ENCODE peak calls at places on chromosomes 6 and 20, in six cellular contexts. I, D, M, Z, W and K are unnamed samples. For H3K36me3 and H3K4me1, the result is how much of the 10 kb centered on the place peaks cover.

GRCh38 chr20:25280051-25280573 is 32.2 kb downstream of the PYGB start:
- DNase-seq in I (no peak), D (no peak), M (no peak), Z (no peak), W (no peak), K (peak)

GRCh38 chr20:6837730-6838129 is 70.2 kb downstream of the BMP2 start:
- DNase-seq in I (no peak), D (no peak), M (no peak), Z (no peak), W (no peak), K (no peak)

GRCh38 chr20:49647509-49647908 is 66.2 kb downstream of the B4GALT5 start:
- DNase-seq in I (no peak), D (no peak), M (no peak), Z (no peak), W (peak), K (no peak)

GRCh38 chr6:16420715-16421461 is 182.5 kb downstream of the GMPR start:
- DNase-seq in I (no peak), D (no peak), M (peak), Z (peak), W (peak), K (no peak)

GRCh38 chr6:47203968-47204611 is 105.6 kb downstream of the TNFRSF21 start:
- DNase-seq in I (no peak), D (no peak), M (no peak), Z (no peak), W (no peak), K (no peak)

GRCh38 chr20:15703171-15703911 is 869.9 kb downstream of the KIF16B start:
- DNase-seq in I (no peak), D (no peak), M (peak), Z (no peak), W (peak), K (no peak)

GRCh38 chr6:144953552-144954240 is 668.6 kb downstream of the UTRN start:
- DNase-seq in I (peak), D (no peak), M (no peak), Z (no peak), W (peak), K (no peak)

GRCh38 chr6:10463040-10463439 is 48.2 kb upstream of the TFAP2A start:
- DNase-seq in I (no peak), D (no peak), M (no peak), Z (no peak), W (no peak), K (no peak)

GRCh38 chr6:141677598-141678211 is 455.0 kb upstream of the GJE1 start:
- DNase-seq in I (peak), D (no peak), M (peak), Z (peak), W (peak), K (peak)

GRCh38 chr6:47206626-47207025 is 103.1 kb downstream of the TNFRSF21 start:
- DNase-seq in I (no peak), D (no peak), M (no peak), Z (no peak), W (no peak), K (no peak)

GRCh38 chr6:132830236-132830799 is 15.9 kb downstream of the RPS12 start:
- DNase-seq in I (no peak), D (no peak), M (peak), Z (no peak), W (peak), K (no peak)

GRCh38 chr6:40210628-40211056 is 276.4 kb upstream of the MOCS1 start:
- DNase-seq in I (no peak), D (no peak), M (no peak), Z (no peak), W (no peak), K (no peak)

GRCh38 chr6:169324661-169325459 is 71.2 kb upstream of the THBS2 start:
- DNase-seq in I (no peak), D (no peak), M (no peak), Z (no peak), W (peak), K (no peak)

GRCh38 chr20:39839406-39840119 is 849.5 kb downstream of the MAFB start:
- DNase-seq in I (no peak), D (no peak), M (no peak), Z (no peak), W (no peak), K (no peak)

GRCh38 chr20:1533059-1533458 is 24.4 kb downstream of the SIRPD start:
- DNase-seq in I (no peak), D (no peak), M (no peak), Z (peak), W (peak), K (no peak)

GRCh38 chr20:21235713-21236445 is 67.3 kb upstream of the XRN2 start:
- DNase-seq in I (peak), D (peak), M (peak), Z (peak), W (peak), K (peak)

GRCh38 chr20:3802524-3803239 is 6.6 kb downstream of the CDC25B start:
- DNase-seq in I (no peak), D (no peak), M (no peak), Z (no peak), W (no peak), K (no peak)
- H3K36me3 ChIP-seq in I (half or more), D (half or more), M (half or more), Z (half or more), W (under half), K (under half)

DNA sequence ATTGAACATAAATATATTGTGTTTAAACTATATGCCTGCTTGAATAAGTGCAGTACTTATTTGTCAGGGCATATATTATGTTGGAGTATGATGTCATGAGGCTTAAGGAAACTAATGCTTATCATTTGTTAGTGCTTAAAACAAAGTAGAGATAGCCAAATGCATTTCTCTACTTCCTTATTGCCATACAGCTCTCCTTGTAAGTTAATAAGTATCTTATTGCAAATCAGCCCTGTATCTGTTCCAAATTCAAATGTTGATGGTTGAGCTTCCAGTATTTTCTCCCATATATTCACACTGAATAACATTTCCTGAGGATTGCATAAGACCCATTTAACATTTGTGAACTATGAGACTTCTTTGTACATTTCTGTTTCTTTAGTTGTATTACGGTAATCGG is 57.8 kb downstream of the CARMIL1 start:
- DNase-seq in I (no peak), D (no peak), M (peak), Z (no peak), W (peak), K (no peak)
- H3K4me3 ChIP-seq in I (no peak), D (no peak), M (no peak), Z (no peak), W (no peak), K (no peak)

GRCh38 chr6:167842457-167842856 is 15.7 kb downstream of the AFDN start:
- DNase-seq in I (no peak), D (no peak), M (no peak), Z (no peak), W (no peak), K (no peak)

GRCh38 chr6:167841981-167842380 is 15.3 kb downstream of the AFDN start:
- DNase-seq in I (no peak), D (no peak), M (no peak), Z (no peak), W (no peak), K (no peak)

GRCh38 chr6:167845856-167846255 is 19.1 kb downstream of the AFDN start:
- DNase-seq in I (no peak), D (no peak), M (no peak), Z (no peak), W (no peak), K (no peak)

GRCh38 chr6:167840526-167841179 is 13.9 kb downstream of the AFDN start:
- DNase-seq in I (no peak), D (no peak), M (no peak), Z (no peak), W (no peak), K (no peak)

GRCh38 chr6:167843023-167843422 is 16.3 kb downstream of the AFDN start:
- DNase-seq in I (no peak), D (no peak), M (no peak), Z (no peak), W (no peak), K (no peak)
- H3K4me1 ChIP-seq in I (under half), D (under half), M (under half), Z (under half), W (under half), K (half or more)

GRCh38 chr6:152292595-152292994 is 344.6 kb downstream of the SYNE1 start:
- DNase-seq in I (no peak), D (no peak), M (no peak), Z (no peak), W (no peak), K (no peak)
- H3K36me3 ChIP-seq in I (under half), D (under half), M (under half), Z (under half), W (half or more), K (under half)

GRCh38 chr20:45407067-45407745 is 883 bp upstream of the DBNDD2 start:
- DNase-seq in I (no peak), D (no peak), M (peak), Z (no peak), W (peak), K (no peak)

GRCh38 chr20:45409531-45410272 is 1.6 kb downstream of the DBNDD2 start:
- DNase-seq in I (no peak), D (no peak), M (no peak), Z (no peak), W (no peak), K (no peak)

GRCh38 chr20:45406260-45407066 is 1.6 kb upstream of the DBNDD2 start:
- DNase-seq in I (no peak), D (no peak), M (no peak), Z (peak), W (peak), K (peak)

GRCh38 chr20:45408646-45409213 is 641 bp downstream of the DBNDD2 start:
- DNase-seq in I (no peak), D (no peak), M (no peak), Z (no peak), W (no peak), K (no peak)

DNA sequence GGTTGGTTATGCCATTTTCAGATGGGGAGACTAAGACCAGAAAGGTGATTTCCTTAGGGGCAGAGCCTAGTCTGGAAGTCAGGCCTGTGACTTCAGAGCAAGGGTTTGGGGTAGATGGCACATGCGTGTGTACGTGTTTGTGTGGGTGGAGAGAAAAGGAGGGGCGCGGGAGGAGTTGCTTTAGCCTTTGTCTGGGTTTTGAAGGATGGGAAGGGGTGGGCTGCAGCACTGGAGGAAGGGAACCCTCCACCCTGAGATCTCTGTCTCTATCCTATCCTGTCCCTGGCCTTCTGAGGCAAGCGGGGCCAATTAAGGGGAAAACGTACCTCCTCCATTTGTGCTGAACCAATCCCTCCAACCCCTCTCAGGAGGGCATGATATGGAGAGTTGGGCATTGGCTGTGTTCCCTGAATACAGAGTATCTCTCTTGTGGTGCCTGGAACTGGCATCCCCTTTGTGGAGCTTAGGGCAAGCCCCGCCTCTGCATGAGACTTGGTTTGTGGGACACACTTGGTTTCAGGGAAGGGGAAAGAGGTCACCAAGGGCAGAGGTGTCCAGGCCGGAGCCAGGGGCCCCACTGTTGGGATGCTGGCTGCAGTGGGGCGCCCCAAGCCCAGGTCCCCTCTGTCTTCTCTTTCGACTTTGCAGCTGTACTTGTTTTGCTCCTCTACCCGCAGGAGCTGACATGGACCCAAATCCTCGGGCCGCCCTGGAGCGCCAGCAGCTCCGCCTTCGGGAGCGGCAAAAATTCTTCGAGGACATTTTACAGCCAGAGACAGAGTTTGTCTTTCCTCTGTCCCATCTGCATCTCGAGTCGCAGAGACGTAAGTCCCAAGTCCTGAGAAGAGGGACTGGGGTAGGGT is at the start of gene DBNDD2:
- DNase-seq in I (no peak), D (no peak), M (no peak), Z (no peak), W (no peak), K (no peak)
- H3K4me3 ChIP-seq in I (peak), D (peak), M (peak), Z (peak), W (peak), K (peak)

GRCh38 chr6:160138839-160139419 is 17.3 kb downstream of the SLC22A1 start:
- DNase-seq in I (no peak), D (no peak), M (no peak), Z (no peak), W (no peak), K (no peak)

GRCh38 chr6:160137989-160138835 is 16.6 kb downstream of the SLC22A1 start:
- DNase-seq in I (peak), D (peak), M (peak), Z (peak), W (peak), K (no peak)

GRCh38 chr6:160141001-160141726 is 19.5 kb downstream of the SLC22A1 start:
- DNase-seq in I (no peak), D (no peak), M (peak), Z (no peak), W (peak), K (no peak)

GRCh38 chr6:160139420-160139851 is 17.8 kb downstream of the SLC22A1 start:
- DNase-seq in I (no peak), D (no peak), M (peak), Z (no peak), W (peak), K (no peak)

DNA sequence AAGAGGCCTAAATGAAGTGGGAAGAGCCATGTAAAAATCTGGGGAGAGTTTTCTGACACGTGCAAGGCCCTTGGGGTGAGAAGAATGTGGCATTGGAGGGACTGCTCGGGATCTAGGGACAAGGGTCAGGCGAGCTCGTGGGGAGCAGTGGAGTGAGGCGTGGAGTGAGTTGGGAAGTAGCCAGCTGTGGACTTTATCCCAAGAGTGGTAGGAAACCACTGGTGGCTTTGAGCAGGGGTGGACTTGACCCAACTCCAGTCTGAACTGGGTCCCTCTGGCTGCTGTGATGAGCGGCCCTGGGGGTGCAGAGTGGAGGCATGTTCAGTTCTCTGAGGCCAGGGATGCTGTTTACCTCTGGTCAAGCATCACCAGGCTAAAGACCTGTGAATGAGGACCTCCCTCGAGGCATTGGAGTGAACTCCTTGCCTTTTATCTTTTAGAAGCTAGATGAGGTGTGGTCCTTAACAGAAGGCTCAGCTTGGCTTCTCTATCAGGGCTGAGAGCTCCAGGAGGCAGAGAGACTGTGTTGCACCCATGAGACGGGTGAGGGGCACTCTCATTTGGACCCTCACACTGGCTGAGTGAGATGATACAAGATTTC is 20.6 kb downstream of the SLC22A1 start:
- DNase-seq in I (no peak), D (no peak), M (no peak), Z (no peak), W (no peak), K (no peak)
- H3K4me1 ChIP-seq in I (under half), D (under half), M (under half), Z (under half), W (under half), K (under half)

GRCh38 chr6:43588194-43588593 is 12.2 kb downstream of the POLH start:
- DNase-seq in I (no peak), D (no peak), M (no peak), Z (no peak), W (no peak), K (no peak)

GRCh38 chr6:43579171-43579570 is 3.2 kb downstream of the POLH start:
- DNase-seq in I (no peak), D (no peak), M (no peak), Z (no peak), W (peak), K (no peak)

GRCh38 chr6:43582911-43583310 is 6.9 kb downstream of the POLH start:
- DNase-seq in I (no peak), D (no peak), M (no peak), Z (no peak), W (peak), K (no peak)

GRCh38 chr6:43584892-43585570 is 9.0 kb downstream of the POLH start:
- DNase-seq in I (no peak), D (no peak), M (no peak), Z (peak), W (peak), K (no peak)
- H3K36me3 ChIP-seq in I (under half), D (under half), M (under half), Z (under half), W (under half), K (under half)

DNA sequence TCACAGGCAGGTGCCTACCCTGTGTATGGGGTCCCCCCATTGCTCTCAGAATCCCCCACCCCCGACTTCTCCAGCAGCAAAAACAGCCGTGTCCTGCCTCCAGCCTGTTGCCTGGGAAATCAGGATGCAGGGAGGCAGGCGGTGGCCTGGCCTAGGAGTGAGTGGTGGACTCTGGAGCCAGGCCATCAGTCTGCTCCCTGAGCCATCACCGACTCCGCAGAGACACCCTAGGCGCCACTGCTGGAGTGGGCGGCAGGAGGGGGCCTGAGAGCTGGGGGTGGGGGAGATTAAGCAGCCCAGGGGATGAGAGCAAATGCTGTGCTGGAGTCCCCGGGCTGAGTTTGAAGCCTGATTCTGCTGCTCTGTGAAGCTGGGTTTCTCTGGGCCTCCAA is 93.2 kb downstream of the CD40 start:
- DNase-seq in I (no peak), D (no peak), M (no peak), Z (no peak), W (no peak), K (no peak)
- H3K4me3 ChIP-seq in I (no peak), D (no peak), M (no peak), Z (no peak), W (no peak), K (no peak)

DNA sequence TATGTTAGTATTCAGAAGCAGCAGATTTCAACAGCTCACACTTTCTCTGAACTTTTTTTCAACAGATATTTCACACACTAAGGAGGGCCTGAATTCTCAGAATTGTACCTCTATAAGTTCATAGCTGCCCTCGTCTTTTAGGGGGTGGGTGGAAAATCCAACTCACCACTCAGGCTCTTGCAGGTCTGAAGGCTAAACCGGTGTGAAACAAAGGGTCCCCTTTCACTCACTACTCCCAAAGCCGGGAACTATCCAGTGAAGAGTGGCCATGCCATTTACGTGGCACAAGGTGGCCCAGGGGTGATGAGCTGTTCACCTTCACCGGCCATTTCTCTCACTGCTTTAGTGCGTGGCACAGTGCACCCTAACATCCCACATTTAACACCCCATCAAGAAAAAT is 24.2 kb downstream of the TBC1D7 start:
- DNase-seq in I (no peak), D (no peak), M (no peak), Z (no peak), W (no peak), K (no peak)
- H3K4me1 ChIP-seq in I (under half), D (under half), M (under half), Z (under half), W (under half), K (under half)